ENCODE peak calls at places on chromosome 15, in six cellular contexts. X is GM23248; P is NCI-H1092 treated with DMSO at 0.1 percent for 48 hours; C is stimulated activated CD8-positive, alpha-beta memory T cell treated with anti-CD3 and anti-CD28 coated beads, Interleukin-7, amount 100 ng/mL, for 1 hour; T is NCI-H748 treated with DMSO at 0.1 percent for 48 hours; I is A172. D is an unnamed sample.

GRCh38 chr15:85406916-85407315 is 26.5 kb downstream of the AKAP13 start:
- DNase-seq in X (peak), P (no peak), C (no peak), T (no peak), I (no peak), D (no peak)

GRCh38 chr15:93063796-93064690 is 25.0 kb downstream of the RGMA start:
- DNase-seq in X (no peak), P (no peak), C (no peak), T (no peak), I (no peak), D (no peak)

GRCh38 chr15:51750942-51751686 is at the start of gene TMOD2:
- DNase-seq in X (peak), P (peak), C (peak), T (peak), I (no peak), D (no peak)

GRCh38 chr15:40312370-40313158 is 4.8 kb upstream of the PLCB2 start:
- DNase-seq in X (no peak), P (no peak), C (no peak), T (no peak), I (no peak), D (no peak)

GRCh38 chr15:69390575-69390974 is 23.6 kb upstream of the KIF23 start:
- DNase-seq in X (peak), P (no peak), C (no peak), T (no peak), I (peak), D (no peak)

GRCh38 chr15:40639677-40640076 is 45.6 kb downstream of the KNL1 start:
- DNase-seq in X (no peak), P (no peak), C (no peak), T (no peak), I (no peak), D (no peak)

GRCh38 chr15:52306270-52306669 is 10.7 kb upstream of the MYO5C start:
- DNase-seq in X (peak), P (no peak), C (no peak), T (no peak), I (no peak), D (no peak)

GRCh38 chr15:90665288-90666134 is 51.6 kb upstream of the BLM start:
- DNase-seq in X (peak), P (no peak), C (no peak), T (no peak), I (no peak), D (peak)

GRCh38 chr15:68330911-68331310 is 53.4 kb downstream of the FEM1B start:
- DNase-seq in X (no peak), P (no peak), C (no peak), T (no peak), I (no peak), D (no peak)

GRCh38 chr15:44250566-44250965 is 38.0 kb upstream of the GOLM2 start:
- DNase-seq in X (no peak), P (no peak), C (no peak), T (no peak), I (no peak), D (no peak)

GRCh38 chr15:100769975-100770340 is 109.7 kb upstream of the ALDH1A3 start:
- DNase-seq in X (no peak), P (no peak), C (no peak), T (no peak), I (no peak), D (peak)

GRCh38 chr15:78930577-78931388 is 14.1 kb downstream of the CTSH start:
- DNase-seq in X (peak), P (peak), C (no peak), T (no peak), I (peak), D (no peak)

GRCh38 chr15:99961011-99961441 is 227.8 kb upstream of the LYSMD4 start:
- DNase-seq in X (peak), P (no peak), C (no peak), T (no peak), I (no peak), D (no peak)

GRCh38 chr15:89761929-89762328 is 10.9 kb upstream of the MESP1 start:
- DNase-seq in X (no peak), P (no peak), C (no peak), T (no peak), I (no peak), D (no peak)

GRCh38 chr15:34799149-34799824 is 3.9 kb upstream of the ACTC1 start:
- DNase-seq in X (no peak), P (peak), C (no peak), T (no peak), I (no peak), D (peak)

GRCh38 chr15:90872481-90873184 is 4.2 kb downstream of the FURIN start:
- DNase-seq in X (peak), P (no peak), C (no peak), T (no peak), I (peak), D (no peak)

GRCh38 chr15:71337197-71337845 is 222.1 kb downstream of the THSD4 start:
- DNase-seq in X (no peak), P (no peak), C (no peak), T (no peak), I (no peak), D (no peak)

GRCh38 chr15:57505949-57506391 is 85.7 kb upstream of the MYZAP start:
- DNase-seq in X (peak), P (no peak), C (no peak), T (peak), I (peak), D (peak)

GRCh38 chr15:100939786-100940185 is 20.6 kb downstream of the LRRK1 start:
- DNase-seq in X (no peak), P (no peak), C (no peak), T (no peak), I (no peak), D (no peak)

GRCh38 chr15:50134524-50135024 is 15.5 kb upstream of the ATP8B4 start:
- DNase-seq in X (peak), P (no peak), C (no peak), T (no peak), I (peak), D (no peak)

GRCh38 chr15:88804257-88804656 is 1.0 kb downstream of the ACAN start:
- DNase-seq in X (no peak), P (no peak), C (no peak), T (no peak), I (no peak), D (no peak)

GRCh38 chr15:44381223-44381622 is 46.2 kb upstream of the CTDSPL2 start:
- DNase-seq in X (peak), P (no peak), C (no peak), T (no peak), I (no peak), D (no peak)

GRCh38 chr15:81937189-81937588 is 108.6 kb downstream of the MEX3B start:
- DNase-seq in X (no peak), P (no peak), C (no peak), T (no peak), I (no peak), D (no peak)

GRCh38 chr15:76964157-76964556 is 30.8 kb upstream of the PSTPIP1 start:
- DNase-seq in X (peak), P (no peak), C (no peak), T (no peak), I (no peak), D (no peak)

GRCh38 chr15:67537771-67538170 is 4.7 kb upstream of the MAP2K5 start:
- DNase-seq in X (no peak), P (no peak), C (no peak), T (no peak), I (no peak), D (no peak)

GRCh38 chr15:62643571-62643970 is 399.0 kb upstream of the TPM1 start:
- DNase-seq in X (no peak), P (no peak), C (no peak), T (no peak), I (no peak), D (no peak)

GRCh38 chr15:38176155-38176554 is 76.5 kb upstream of the SPRED1 start:
- DNase-seq in X (peak), P (no peak), C (no peak), T (no peak), I (peak), D (no peak)

GRCh38 chr15:89412906-89413411 is 78.3 kb upstream of the POLG start:
- DNase-seq in X (no peak), P (no peak), C (no peak), T (no peak), I (no peak), D (no peak)

GRCh38 chr15:71112429-71112828 is 2.8 kb upstream of the THSD4 start:
- DNase-seq in X (no peak), P (no peak), C (no peak), T (no peak), I (no peak), D (no peak)

GRCh38 chr15:68000754-68001153 is 53.4 kb upstream of the PIAS1 start:
- DNase-seq in X (no peak), P (no peak), C (no peak), T (no peak), I (no peak), D (no peak)

GRCh38 chr15:100721758-100722550 is 119.6 kb downstream of the ASB7 start:
- DNase-seq in X (peak), P (peak), C (no peak), T (no peak), I (peak), D (peak)

GRCh38 chr15:82178061-82178460 is 84.5 kb downstream of the EFL1 start:
- DNase-seq in X (peak), P (no peak), C (no peak), T (no peak), I (no peak), D (no peak)